ENCODE peak calls at places on chromosomes 12 and 14, in four cellular contexts. X, Q, H and A are unnamed samples.

GRCh38 chr12:127125607-127126259 is 1141.2 kb upstream of the TMEM132C start:
- DNase-seq in H (peak), X (peak), Q (peak), A (no peak)

GRCh38 chr12:15423629-15424028 is 101.3 kb downstream of the PTPRO start:
- DNase-seq in Q (no peak), X (no peak), H (no peak), A (no peak)

GRCh38 chr12:66438601-66439000 is 136.3 kb downstream of the HELB start:
- DNase-seq in Q (no peak), H (no peak), X (peak), A (no peak)

GRCh38 chr14:23353433-23353780 is 720 bp upstream of the SLC22A17 start:
- DNase-seq in X (no peak), Q (no peak), H (no peak), A (no peak)

GRCh38 chr14:37246427-37246829 is 48.7 kb downstream of the MIPOL1 start:
- DNase-seq in Q (peak), X (peak), H (no peak), A (peak)

GRCh38 chr12:85575115-85576096 is 260.8 kb downstream of the RASSF9 start:
- DNase-seq in H (peak), Q (peak), X (peak), A (peak)

GRCh38 chr12:92128612-92129011 is 17.0 kb downstream of the BTG1 start:
- DNase-seq in H (no peak), Q (no peak), X (no peak), A (no peak)

GRCh38 chr14:59177229-59177628 is 11.2 kb upstream of the DAAM1 start:
- DNase-seq in X (no peak), H (no peak), Q (no peak), A (no peak)

GRCh38 chr12:16165506-16165905 is 112.0 kb downstream of the SLC15A5 start:
- DNase-seq in X (peak), Q (no peak), H (no peak), A (peak)

GRCh38 chr12:49030714-49031572 is 12.4 kb upstream of the PRKAG1 start:
- DNase-seq in Q (no peak), X (no peak), H (no peak), A (no peak)

GRCh38 chr12:63918788-63919300 is 74.3 kb downstream of the SRGAP1 start:
- DNase-seq in X (peak), Q (no peak), H (no peak), A (peak)

GRCh38 chr12:83015390-83016225 is 328.9 kb downstream of the TMTC2 start:
- DNase-seq in H (no peak), X (no peak), Q (peak), A (peak)

GRCh38 chr12:116903818-116904217 is 6.9 kb upstream of the FBXW8 start:
- DNase-seq in X (no peak), Q (no peak), H (no peak), A (no peak)

GRCh38 chr12:33026791-33027190 is 130.2 kb upstream of the PKP2 start:
- DNase-seq in Q (no peak), H (no peak), X (no peak), A (no peak)

GRCh38 chr14:54338696-54339317 is 58.0 kb upstream of the CDKN3 start:
- DNase-seq in Q (no peak), X (peak), H (no peak), A (peak)

GRCh38 chr12:124490584-124491305 is 76.7 kb downstream of the NCOR2 start:
- DNase-seq in H (no peak), Q (peak), X (no peak), A (no peak)

GRCh38 chr14:104867371-104868059 is 2.4 kb downstream of the CEP170B start:
- DNase-seq in Q (no peak), X (no peak), H (no peak), A (no peak)

GRCh38 chr14:26281280-26281998 is 316.4 kb downstream of the NOVA1 start:
- DNase-seq in Q (peak), H (no peak), X (peak), A (no peak)

GRCh38 chr12:51937941-51938340 is 13.6 kb upstream of the ACVR1B start:
- DNase-seq in Q (no peak), H (no peak), X (no peak), A (no peak)

GRCh38 chr12:15590180-15590826 is 198.9 kb downstream of the EPS8 start:
- DNase-seq in X (peak), Q (peak), H (peak), A (peak)

GRCh38 chr12:58877243-58877743 is 43.0 kb downstream of the LRIG3 start:
- DNase-seq in X (peak), H (no peak), Q (no peak), A (no peak)

GRCh38 chr12:26488339-26488738 is 293.0 kb downstream of the SSPN start:
- DNase-seq in H (no peak), X (no peak), Q (no peak), A (no peak)

GRCh38 chr12:22066235-22066765 is 20.3 kb downstream of the CMAS start:
- DNase-seq in Q (no peak), X (no peak), H (no peak), A (no peak)

GRCh38 chr14:97393244-97393643 is 596.1 kb downstream of the VRK1 start:
- DNase-seq in H (no peak), Q (no peak), X (no peak), A (no peak)

GRCh38 chr12:1663440-1664132 is 27.3 kb upstream of the ADIPOR2 start:
- DNase-seq in X (no peak), H (no peak), Q (no peak), A (no peak)

GRCh38 chr12:1665366-1665765 is 25.5 kb upstream of the ADIPOR2 start:
- DNase-seq in X (no peak), Q (no peak), H (no peak), A (no peak)

GRCh38 chr12:1662761-1663439 is 28.0 kb upstream of the ADIPOR2 start:
- DNase-seq in X (no peak), Q (peak), H (no peak), A (no peak)

GRCh38 chr12:1660304-1661187 is 30.3 kb upstream of the ADIPOR2 start:
- DNase-seq in Q (no peak), X (no peak), H (no peak), A (peak)

GRCh38 chr12:1661553-1662335 is 29.1 kb upstream of the ADIPOR2 start:
- DNase-seq in Q (peak), X (peak), H (peak), A (peak)
- TF ChIP-seq POLR2A in Q (peak), X (no peak), H (peak), A (no peak)

GRCh38 chr14:74892745-74893144 is 11.0 kb downstream of the DLST start:
- DNase-seq in Q (no peak), H (no peak), X (no peak), A (no peak)
- H3K27ac ChIP-seq in Q (no peak), H (peak), X (no peak), A (no peak)

GRCh38 chr14:80136358-80136757 is 74.9 kb downstream of the DIO2 start:
- DNase-seq in Q (no peak), X (peak), H (no peak), A (no peak)
- TF ChIP-seq FOS in Q (no peak), X (no peak), H (no peak), A (no peak)

GRCh38 chr12:6358886-6359285 is 16.5 kb downstream of the SCNN1A start:
- DNase-seq in X (no peak), H (no peak), Q (no peak), A (no peak)

GRCh38 chr12:6355491-6356373 is 13.9 kb upstream of the TNFRSF1A start:
- DNase-seq in Q (no peak), H (no peak), X (no peak), A (no peak)

GRCh38 chr12:6360080-6360571 is 15.2 kb downstream of the SCNN1A start:
- DNase-seq in X (no peak), Q (no peak), H (no peak), A (no peak)

GRCh38 chr12:6354539-6355393 is 12.9 kb upstream of the TNFRSF1A start:
- DNase-seq in Q (no peak), X (no peak), H (no peak), A (no peak)

DNA sequence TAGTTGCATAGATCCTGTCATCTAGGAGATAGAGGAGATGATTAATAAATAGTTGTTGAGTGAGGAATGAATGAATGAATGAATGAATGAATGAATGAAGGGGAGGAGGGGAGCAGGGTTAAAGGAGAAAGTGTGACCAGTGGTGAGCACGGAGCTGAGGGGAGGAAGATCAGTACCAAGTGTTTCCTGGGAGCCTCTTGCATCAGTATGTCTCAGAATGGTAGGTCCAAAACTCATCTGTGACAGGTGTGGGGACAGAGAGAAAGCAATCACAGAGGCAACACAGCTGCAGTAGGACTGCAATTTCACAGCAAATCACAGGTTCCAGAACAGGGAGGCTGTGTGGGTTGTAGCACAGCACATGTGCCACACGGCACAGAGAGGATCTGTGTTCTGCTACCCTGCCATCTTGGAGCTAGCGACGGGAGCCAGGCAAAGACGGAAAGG is 14.5 kb upstream of the TNFRSF1A start:
- DNase-seq in X (no peak), H (no peak), Q (no peak), A (no peak)
- TF ChIP-seq POLR2A in X (no peak), H (no peak), Q (no peak), A (no peak)

DNA sequence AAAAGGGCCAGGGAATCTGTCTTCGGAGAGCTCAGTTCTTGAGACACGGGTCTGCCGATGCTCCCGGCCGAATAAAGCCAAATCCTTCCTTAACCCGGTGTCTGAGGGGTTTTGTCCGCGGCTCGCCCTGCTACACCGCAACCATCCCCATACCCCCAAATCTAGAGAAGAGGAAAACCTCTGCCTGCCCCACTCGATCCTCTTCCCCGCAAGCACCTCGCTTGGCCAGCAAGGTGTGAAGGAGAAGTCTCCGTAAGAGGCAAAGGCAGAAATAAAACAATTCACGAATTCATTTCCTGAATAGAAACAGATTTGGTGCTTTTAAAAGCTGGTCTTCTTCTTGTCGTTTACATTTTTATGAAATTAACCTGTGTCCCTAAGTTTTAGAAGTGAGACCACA is 67.3 kb upstream of the GALNT9 start:
- DNase-seq in Q (no peak), H (no peak), X (no peak), A (no peak)
- H3K27ac ChIP-seq in Q (no peak), H (no peak), X (no peak), A (no peak)

GRCh38 chr12:38713294-38713693 is 192.1 kb downstream of the CPNE8 start:
- DNase-seq in Q (no peak), H (no peak), X (no peak), A (no peak)
- TF ChIP-seq FOS in Q (no peak), H (no peak), X (no peak), A (no peak)

GRCh38 chr14:67359775-67360468 is at the start of the genes ATP6V1D and EIF2S1:
- DNase-seq in X (peak), H (peak), Q (peak), A (peak)
- TF ChIP-seq POLR2A in X (peak), H (peak), Q (peak), A (peak)

DNA sequence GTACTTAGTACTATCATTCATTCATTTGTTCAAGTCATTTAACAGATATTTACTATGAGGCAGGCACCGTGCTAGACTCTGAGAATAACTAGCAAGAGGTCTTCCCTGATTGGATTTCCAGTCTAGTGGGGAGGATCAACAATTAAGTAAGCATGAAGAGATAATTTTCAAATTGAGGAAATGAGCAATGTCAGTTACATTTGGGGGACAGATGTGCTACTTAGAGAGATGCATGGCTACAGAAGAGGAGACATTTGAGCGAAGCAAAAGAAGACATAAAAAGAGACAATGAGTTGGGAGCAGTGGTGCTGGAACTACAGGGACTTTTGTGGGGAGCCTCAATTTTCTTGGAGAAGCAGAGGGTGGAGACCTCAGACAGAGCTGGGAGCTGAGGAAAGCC is 7.7 kb downstream of the KCNA5 start:
- DNase-seq in H (no peak), Q (no peak), X (no peak), A (no peak)
- H3K27ac ChIP-seq in H (peak), Q (no peak), X (no peak), A (no peak)

DNA sequence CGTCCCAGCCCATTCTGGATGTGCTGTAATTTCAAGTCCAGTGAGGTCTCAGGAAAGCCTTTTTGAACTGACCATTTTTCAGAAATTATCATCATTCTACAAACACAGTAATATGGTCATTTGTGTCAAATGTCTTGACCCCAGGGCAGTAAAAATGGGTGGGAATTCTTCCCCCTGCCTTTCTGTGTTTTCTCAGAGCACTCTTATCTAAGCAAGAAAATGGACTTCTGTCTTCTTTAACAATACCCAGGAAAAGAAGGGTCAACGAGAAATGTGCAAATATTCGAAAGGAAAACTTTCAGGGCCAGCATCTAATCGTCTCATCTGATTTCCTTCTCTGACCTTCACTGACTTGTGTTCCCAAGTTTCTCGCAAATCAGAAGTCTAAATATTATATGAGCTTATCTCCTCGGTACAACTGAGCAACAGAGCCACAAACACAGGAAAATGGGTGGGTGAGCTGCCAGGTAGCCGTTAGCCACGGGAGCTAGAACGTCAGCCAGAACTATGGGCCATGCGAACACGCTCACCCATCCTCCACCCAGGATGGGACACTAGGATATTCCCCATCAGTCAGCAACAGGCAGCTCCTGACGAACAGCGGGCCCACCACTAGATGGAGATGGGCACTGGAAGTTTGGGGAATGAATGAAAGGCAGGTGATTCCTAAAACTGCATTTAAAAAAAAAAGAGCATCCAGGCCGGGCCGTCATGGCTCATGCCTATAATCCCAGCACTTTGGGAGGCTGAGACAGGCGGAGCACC is 57.1 kb downstream of the VWF start:
- DNase-seq in X (peak), H (no peak), Q (peak), A (peak)
- TF ChIP-seq FOS in X (no peak), H (no peak), Q (no peak), A (no peak)